ENCODE peak calls at places on chromosomes 12 and 14, in ten cellular contexts. One of them, this sample, is unnamed.

GRCh38 chr14:88568196-88568595 is 5.4 kb downstream of the ZC3H14 start:
- DNase-seq in transverse colon: no peak
- DNase-seq in K562: no peak
- DNase-seq in spleen: no peak
- DNase-seq in H1: no peak
- DNase-seq in prostate gland: no peak
- DNase-seq in HCT116: no peak
- DNase-seq in HepG2: no peak
- DNase-seq in stomach: no peak
- DNase-seq in vagina: no peak
- DNase-seq in this sample: no peak

GRCh38 chr14:85531594-85532391 is 1.8 kb downstream of the FLRT2 start:
- DNase-seq in HCT116: no peak
- DNase-seq in H1: no peak
- DNase-seq in stomach: peak
- DNase-seq in transverse colon: no peak
- DNase-seq in spleen: peak
- DNase-seq in HepG2: no peak
- DNase-seq in prostate gland: peak
- DNase-seq in vagina: no peak
- DNase-seq in K562: no peak
- DNase-seq in this sample: peak

GRCh38 chr14:74380172-74380571 is 31.9 kb downstream of the VRTN start:
- DNase-seq in vagina: no peak
- DNase-seq in HepG2: no peak
- DNase-seq in prostate gland: no peak
- DNase-seq in stomach: no peak
- DNase-seq in HCT116: no peak
- DNase-seq in transverse colon: no peak
- DNase-seq in spleen: no peak
- DNase-seq in H1: no peak
- DNase-seq in K562: no peak
- DNase-seq in this sample: no peak

GRCh38 chr14:23694085-23694975 is 58.2 kb downstream of the DHRS2 start:
- DNase-seq in H1: no peak
- DNase-seq in stomach: no peak
- DNase-seq in HepG2: peak
- DNase-seq in prostate gland: no peak
- DNase-seq in K562: no peak
- DNase-seq in spleen: no peak
- DNase-seq in transverse colon: no peak
- DNase-seq in vagina: no peak
- DNase-seq in HCT116: peak
- DNase-seq in this sample: peak

GRCh38 chr14:94395900-94396574 is 7.6 kb upstream of the SERPINA1 start:
- DNase-seq in H1: no peak
- DNase-seq in HepG2: peak
- DNase-seq in HCT116: no peak
- DNase-seq in spleen: no peak
- DNase-seq in prostate gland: peak
- DNase-seq in K562: no peak
- DNase-seq in transverse colon: no peak
- DNase-seq in vagina: no peak
- DNase-seq in stomach: peak
- DNase-seq in this sample: no peak

GRCh38 chr14:104732931-104733681 is 9.1 kb downstream of the ADSS1 start:
- DNase-seq in HCT116: no peak
- DNase-seq in vagina: no peak
- DNase-seq in prostate gland: no peak
- DNase-seq in stomach: peak
- DNase-seq in transverse colon: peak
- DNase-seq in HepG2: no peak
- DNase-seq in spleen: no peak
- DNase-seq in H1: no peak
- DNase-seq in K562: no peak
- DNase-seq in this sample: no peak

GRCh38 chr14:67557656-67558055 is 24.6 kb downstream of the PLEKHH1 start:
- DNase-seq in stomach: no peak
- DNase-seq in HepG2: no peak
- DNase-seq in H1: no peak
- DNase-seq in transverse colon: no peak
- DNase-seq in K562: no peak
- DNase-seq in prostate gland: no peak
- DNase-seq in HCT116: no peak
- DNase-seq in spleen: no peak
- DNase-seq in vagina: no peak
- DNase-seq in this sample: no peak

GRCh38 chr12:2749580-2749979 is 45.2 kb upstream of the FKBP4 start:
- DNase-seq in prostate gland: no peak
- DNase-seq in stomach: no peak
- DNase-seq in HepG2: no peak
- DNase-seq in K562: no peak
- DNase-seq in transverse colon: no peak
- DNase-seq in vagina: no peak
- DNase-seq in H1: no peak
- DNase-seq in spleen: no peak
- DNase-seq in HCT116: no peak
- DNase-seq in this sample: no peak

GRCh38 chr12:32367381-32367780 is 32.0 kb upstream of the FGD4 start:
- DNase-seq in stomach: no peak
- DNase-seq in spleen: no peak
- DNase-seq in prostate gland: no peak
- DNase-seq in vagina: no peak
- DNase-seq in K562: no peak
- DNase-seq in HCT116: no peak
- DNase-seq in transverse colon: no peak
- DNase-seq in H1: no peak
- DNase-seq in HepG2: no peak
- DNase-seq in this sample: no peak

GRCh38 chr14:50321009-50321660 is 9.0 kb downstream of the DMAC2L start:
- DNase-seq in HepG2: peak
- DNase-seq in prostate gland: peak
- DNase-seq in vagina: no peak
- DNase-seq in spleen: no peak
- DNase-seq in transverse colon: peak
- DNase-seq in HCT116: peak
- DNase-seq in K562: peak
- DNase-seq in H1: no peak
- DNase-seq in stomach: peak
- DNase-seq in this sample: peak
- H3K4me3 ChIP-seq in HepG2: no peak
- H3K4me3 ChIP-seq in prostate gland: no peak
- H3K4me3 ChIP-seq in vagina: no peak
- H3K4me3 ChIP-seq in spleen: no peak
- H3K4me3 ChIP-seq in transverse colon: peak
- H3K4me3 ChIP-seq in HCT116: peak
- H3K4me3 ChIP-seq in K562: peak
- H3K4me3 ChIP-seq in H1: no peak
- H3K4me3 ChIP-seq in stomach: peak
- H3K4me3 ChIP-seq in this sample: peak

DNA sequence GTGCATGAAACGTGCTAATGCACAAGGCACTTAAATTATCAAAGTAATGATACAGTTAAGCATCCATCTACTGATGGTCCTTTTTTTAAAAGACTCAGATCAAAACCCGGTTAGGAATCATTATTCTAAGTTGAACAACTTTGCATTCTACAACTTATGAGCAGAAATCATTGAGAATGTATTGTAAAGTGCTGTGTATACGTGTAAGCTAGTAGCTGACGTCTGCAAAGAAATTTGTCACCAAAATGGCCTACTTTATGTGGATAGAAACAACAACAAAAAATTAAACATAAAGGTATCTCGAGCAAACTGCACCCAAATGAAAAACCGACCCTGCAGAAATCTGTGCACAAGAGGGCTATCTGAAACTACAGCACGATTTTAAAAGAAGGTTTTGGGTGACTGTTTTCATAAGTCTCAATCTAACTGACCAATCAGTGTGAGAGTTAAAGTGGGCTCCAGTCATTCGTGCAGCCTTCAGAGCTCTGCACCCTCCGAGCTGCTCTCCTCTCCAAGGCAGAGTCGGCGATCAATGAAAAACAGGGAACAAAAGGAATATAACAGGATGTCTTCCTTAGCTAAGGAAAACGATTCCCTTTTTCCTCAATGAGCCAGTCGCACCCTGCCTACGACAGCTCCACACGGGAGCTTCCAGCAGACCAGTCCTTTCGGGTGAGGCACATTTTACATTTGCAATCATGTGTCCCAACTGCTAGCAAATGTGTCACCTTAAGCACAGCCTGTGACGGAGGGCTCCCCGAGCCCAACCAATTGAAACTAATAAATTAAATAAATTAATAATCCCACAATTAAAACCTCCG is 200.6 kb upstream of the FOXN3 start:
- DNase-seq in transverse colon: peak
- DNase-seq in H1: no peak
- DNase-seq in stomach: peak
- DNase-seq in K562: no peak
- DNase-seq in HepG2: peak
- DNase-seq in prostate gland: peak
- DNase-seq in spleen: no peak
- DNase-seq in vagina: no peak
- DNase-seq in HCT116: no peak
- DNase-seq in this sample: no peak
- TF ChIP-seq POLR2A in transverse colon: peak
- TF ChIP-seq POLR2A in H1: no peak
- TF ChIP-seq POLR2A in stomach: no peak
- TF ChIP-seq POLR2A in K562: no peak
- TF ChIP-seq POLR2A in HepG2: no peak
- TF ChIP-seq POLR2A in prostate gland: no peak
- TF ChIP-seq POLR2A in spleen: no peak
- TF ChIP-seq POLR2A in vagina: no peak
- TF ChIP-seq POLR2A in HCT116: no peak
- TF ChIP-seq POLR2A in this sample: no peak

GRCh38 chr12:11486623-11487444 is 91.5 kb upstream of the PRB2 start:
- DNase-seq in transverse colon: peak
- DNase-seq in HepG2: peak
- DNase-seq in HCT116: peak
- DNase-seq in stomach: peak
- DNase-seq in spleen: peak
- DNase-seq in vagina: no peak
- DNase-seq in H1: no peak
- DNase-seq in K562: peak
- DNase-seq in prostate gland: peak
- DNase-seq in this sample: no peak

GRCh38 chr12:11477110-11477509 is 81.7 kb upstream of the PRB2 start:
- DNase-seq in HepG2: no peak
- DNase-seq in transverse colon: no peak
- DNase-seq in HCT116: no peak
- DNase-seq in K562: no peak
- DNase-seq in spleen: no peak
- DNase-seq in prostate gland: no peak
- DNase-seq in vagina: no peak
- DNase-seq in stomach: no peak
- DNase-seq in H1: no peak
- DNase-seq in this sample: no peak

DNA sequence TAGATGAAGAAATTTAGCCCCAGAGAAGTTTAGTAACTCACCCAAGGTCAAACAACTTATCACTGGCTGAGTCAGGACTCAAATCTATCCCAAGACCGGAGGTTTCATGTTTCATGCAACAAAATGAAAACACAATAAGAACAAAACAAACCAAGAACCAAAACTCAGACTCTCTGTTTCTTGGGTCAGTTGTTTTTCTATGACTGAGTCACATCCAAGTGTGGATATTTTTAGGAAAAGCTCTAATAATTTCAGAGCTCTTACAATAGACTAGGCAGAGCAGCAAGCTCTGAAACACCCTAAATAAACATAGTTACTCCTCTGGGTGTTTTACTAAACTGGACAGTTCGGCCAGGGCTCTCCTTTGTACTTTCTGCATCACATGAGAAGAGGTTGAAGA is 87.6 kb upstream of the PRB2 start:
- DNase-seq in vagina: no peak
- DNase-seq in stomach: no peak
- DNase-seq in HCT116: no peak
- DNase-seq in HepG2: no peak
- DNase-seq in K562: no peak
- DNase-seq in spleen: no peak
- DNase-seq in transverse colon: no peak
- DNase-seq in H1: no peak
- DNase-seq in prostate gland: no peak
- DNase-seq in this sample: no peak
- TF ChIP-seq POLR2AphosphoS5 in vagina: no peak
- TF ChIP-seq POLR2AphosphoS5 in stomach: no peak
- TF ChIP-seq POLR2AphosphoS5 in HCT116: no peak
- TF ChIP-seq POLR2AphosphoS5 in HepG2: no peak
- TF ChIP-seq POLR2AphosphoS5 in K562: no peak
- TF ChIP-seq POLR2AphosphoS5 in spleen: no peak
- TF ChIP-seq POLR2AphosphoS5 in transverse colon: no peak
- TF ChIP-seq POLR2AphosphoS5 in H1: no peak
- TF ChIP-seq POLR2AphosphoS5 in prostate gland: no peak
- TF ChIP-seq POLR2AphosphoS5 in this sample: no peak

GRCh38 chr12:115380509-115381120 is 696.6 kb upstream of the TBX3 start:
- DNase-seq in K562: no peak
- DNase-seq in transverse colon: no peak
- DNase-seq in HCT116: no peak
- DNase-seq in HepG2: no peak
- DNase-seq in H1: no peak
- DNase-seq in vagina: no peak
- DNase-seq in stomach: no peak
- DNase-seq in prostate gland: no peak
- DNase-seq in spleen: no peak
- DNase-seq in this sample: no peak
- H3K4me3 ChIP-seq in K562: no peak
- H3K4me3 ChIP-seq in transverse colon: no peak
- H3K4me3 ChIP-seq in HCT116: no peak
- H3K4me3 ChIP-seq in HepG2: no peak
- H3K4me3 ChIP-seq in H1: no peak
- H3K4me3 ChIP-seq in vagina: no peak
- H3K4me3 ChIP-seq in stomach: no peak
- H3K4me3 ChIP-seq in prostate gland: no peak
- H3K4me3 ChIP-seq in spleen: no peak
- H3K4me3 ChIP-seq in this sample: no peak

DNA sequence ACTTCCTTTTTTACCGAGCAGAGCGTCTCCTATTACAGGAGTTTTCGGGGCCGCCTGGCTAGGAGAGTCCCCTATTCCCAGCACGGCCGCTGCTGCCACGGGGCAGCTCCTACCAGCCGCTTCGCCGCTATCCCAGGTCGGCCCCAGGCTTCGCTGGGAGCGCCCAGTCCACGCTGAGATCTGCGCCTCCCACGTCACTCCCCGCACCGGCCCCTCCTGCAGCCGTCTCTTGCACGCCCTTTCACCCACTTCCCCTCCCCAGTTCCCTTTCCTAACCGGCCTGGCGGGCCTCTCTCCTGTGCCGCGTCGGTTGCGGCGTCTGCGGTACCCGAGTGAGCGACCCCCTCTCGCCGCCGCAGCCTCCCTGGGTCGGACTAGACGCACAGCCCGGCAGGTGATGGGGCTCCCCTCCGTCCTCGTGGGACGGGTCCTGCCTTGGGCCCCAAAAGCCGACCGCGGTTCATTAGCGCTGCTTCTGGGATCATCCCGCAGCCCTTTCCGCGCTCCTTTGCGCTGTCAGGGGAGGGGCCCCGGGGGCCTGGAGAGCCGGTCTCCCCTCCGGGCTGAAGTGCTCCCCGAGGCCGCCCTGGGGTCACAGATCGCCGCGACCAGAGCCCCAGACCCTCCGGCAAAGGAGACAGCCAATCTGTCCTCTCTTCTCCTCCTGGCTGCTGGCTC is 1318.4 kb downstream of the TMEM121 start:
- DNase-seq in spleen: peak
- DNase-seq in HCT116: no peak
- DNase-seq in H1: no peak
- DNase-seq in prostate gland: peak
- DNase-seq in HepG2: peak
- DNase-seq in K562: peak
- DNase-seq in transverse colon: peak
- DNase-seq in stomach: peak
- DNase-seq in vagina: no peak
- DNase-seq in this sample: peak
- TF ChIP-seq POLR2A in spleen: peak
- TF ChIP-seq POLR2A in HCT116: no peak
- TF ChIP-seq POLR2A in H1: no peak
- TF ChIP-seq POLR2A in prostate gland: peak
- TF ChIP-seq POLR2A in HepG2: peak
- TF ChIP-seq POLR2A in K562: no peak
- TF ChIP-seq POLR2A in transverse colon: peak
- TF ChIP-seq POLR2A in stomach: no peak
- TF ChIP-seq POLR2A in vagina: no peak
- TF ChIP-seq POLR2A in this sample: peak

This sample was measured in upper lobe of left lung.